ENCODE peak calls at places on chromosomes 4 and X, in four cellular contexts. S is left cardiac atrium, M is colonic mucosa, Q is hippocampal formation. R is an unnamed sample.

GRCh38 chr4:140406292-140406691 is 21.2 kb downstream of the CLGN start:
- DNase-seq in S (no peak), M (no peak), Q (no peak), R (no peak)

GRCh38 chrX:44055638-44056037 is 82.4 kb upstream of the NDP start:
- DNase-seq in S (no peak), M (no peak), Q (no peak), R (no peak)

GRCh38 chr4:158197194-158197593 is 13.1 kb upstream of the TMEM144 start:
- DNase-seq in S (no peak), M (no peak), Q (no peak), R (no peak)

GRCh38 chr4:21835712-21836111 is 112.9 kb downstream of the KCNIP4 start:
- DNase-seq in S (no peak), M (no peak), Q (no peak), R (no peak)

GRCh38 chr4:107283587-107284559 is 247.8 kb upstream of the DKK2 start:
- DNase-seq in S (no peak), M (no peak), Q (no peak), R (no peak)

GRCh38 chr4:104420766-104421165 is 73.9 kb downstream of the CXXC4 start:
- DNase-seq in S (no peak), M (no peak), Q (no peak), R (no peak)

GRCh38 chrX:40166582-40166981 is 68.8 kb upstream of the BCOR start:
- DNase-seq in S (no peak), M (no peak), Q (no peak), R (no peak)

GRCh38 chr4:4860803-4861591 is 1.5 kb downstream of the MSX1 start:
- DNase-seq in S (peak), M (no peak), Q (no peak), R (no peak)

GRCh38 chrX:72620550-72621145 is 48.0 kb upstream of the HDAC8 start:
- DNase-seq in S (peak), M (peak), Q (no peak), R (peak)

GRCh38 chrX:140672840-140673731 is 36.5 kb upstream of the LINC00632 start:
- DNase-seq in S (no peak), M (no peak), Q (peak), R (peak)

GRCh38 chr4:69697536-69697935 is 44.5 kb upstream of the UGT2A1 start:
- DNase-seq in S (no peak), M (no peak), Q (no peak), R (no peak)

GRCh38 chrX:3717742-3718420 is 4.4 kb upstream of the PRKX start:
- DNase-seq in S (no peak), M (no peak), Q (no peak), R (no peak)

GRCh38 chr4:118738090-118738489 is 52.9 kb downstream of the METTL14 start:
- DNase-seq in S (no peak), M (no peak), Q (no peak), R (no peak)

GRCh38 chrX:22121161-22121560 is 89.0 kb downstream of the PHEX start:
- DNase-seq in S (no peak), M (no peak), Q (no peak), R (no peak)

GRCh38 chrX:103343105-103343504 is 13.1 kb downstream of the TCEAL7 start:
- DNase-seq in S (no peak), M (peak), Q (peak), R (peak)

GRCh38 chr4:10007772-10008171 is 13.5 kb downstream of the SLC2A9 start:
- DNase-seq in S (no peak), M (no peak), Q (no peak), R (no peak)

GRCh38 chrX:41336447-41336846 is 2.5 kb downstream of the DDX3X start:
- DNase-seq in S (no peak), M (no peak), Q (no peak), R (no peak)

GRCh38 chr4:17578482-17578891 is 1.5 kb downstream of the LAP3 start:
- DNase-seq in S (no peak), M (no peak), Q (no peak), R (peak)

GRCh38 chr4:48109413-48110263 is 24.4 kb downstream of the TXK start:
- DNase-seq in S (no peak), M (peak), Q (no peak), R (peak)

GRCh38 chr4:105951198-105951597 is 55.9 kb downstream of the NPNT start:
- DNase-seq in S (no peak), M (no peak), Q (no peak), R (no peak)

GRCh38 chr4:212438-213174 is 88.3 kb downstream of the ZNF718 start:
- DNase-seq in S (peak), M (peak), Q (peak), R (peak)

GRCh38 chrX:110178179-110178865 is 139.6 kb downstream of the AMMECR1 start:
- DNase-seq in S (no peak), M (no peak), Q (no peak), R (peak)

GRCh38 chr4:109077486-109077885 is 225.0 kb downstream of the COL25A1 start:
- DNase-seq in S (no peak), M (no peak), Q (no peak), R (no peak)

GRCh38 chr4:143344011-143344410 is 7.3 kb downstream of the GAB1 start:
- DNase-seq in S (no peak), M (no peak), Q (peak), R (no peak)

GRCh38 chr4:180946188-180946587 is 1297.0 kb upstream of the TENM3 start:
- DNase-seq in S (no peak), M (no peak), Q (no peak), R (no peak)

GRCh38 chrX:146967296-146967695 is 152.8 kb upstream of the CXorf51A start:
- DNase-seq in S (no peak), M (no peak), Q (no peak), R (no peak)